ENCODE peak calls at places on chromosomes 16 and 17, in nine cellular contexts. H is thoracic aorta, U is astrocyte, N is endothelial cell of umbilical vein, I is breast epithelium, Z is AG09319, V is transverse colon, G is cardiac fibroblast, J is neural crest cell. F is an unnamed sample.

GRCh38 chr16:79185681-79186080 is 414.9 kb downstream of the MAF start:
- DNase-seq in H (no peak), U (no peak), N (no peak), I (no peak), Z (no peak), V (no peak), G (no peak), J (no peak), F (no peak)

GRCh38 chr16:70523621-70524405 is at the start of gene SF3B3:
- DNase-seq in H (no peak), U (no peak), N (peak), I (peak), Z (peak), V (peak), G (peak), J (peak), F (peak)

GRCh38 chr16:87129771-87130170 is 187.4 kb downstream of the C16orf95 start:
- DNase-seq in H (no peak), U (peak), N (peak), I (no peak), Z (no peak), V (no peak), G (peak), J (no peak), F (no peak)

GRCh38 chr17:76252040-76252954 is 12.0 kb upstream of the RNF157 start:
- DNase-seq in H (no peak), U (peak), N (peak), I (peak), Z (peak), V (peak), G (peak), J (no peak), F (peak)

GRCh38 chr17:48928876-48929811 is 15.5 kb downstream of the SNF8 start:
- DNase-seq in H (no peak), U (no peak), N (no peak), I (no peak), Z (no peak), V (no peak), G (peak), J (no peak), F (no peak)

GRCh38 chr17:46772013-46772878 is 46.2 kb downstream of the WNT3 start:
- DNase-seq in H (no peak), U (no peak), N (peak), I (no peak), Z (no peak), V (peak), G (peak), J (peak), F (peak)

GRCh38 chr16:10577305-10578202 is 2.8 kb downstream of the EMP2 start:
- DNase-seq in H (no peak), U (no peak), N (no peak), I (no peak), Z (peak), V (peak), G (no peak), J (no peak), F (no peak)

GRCh38 chr17:70552230-70552981 is 383.1 kb downstream of the KCNJ2 start:
- DNase-seq in H (no peak), U (peak), N (peak), I (no peak), Z (peak), V (no peak), G (peak), J (no peak), F (peak)

GRCh38 chr17:17132746-17133145 is 73.4 kb downstream of the PLD6 start:
- DNase-seq in H (no peak), U (no peak), N (no peak), I (no peak), Z (no peak), V (no peak), G (no peak), J (no peak), F (no peak)

GRCh38 chr16:2040450-2041105 is 7.1 kb downstream of the NTHL1 start:
- DNase-seq in H (no peak), U (no peak), N (no peak), I (no peak), Z (no peak), V (no peak), G (no peak), J (no peak), F (no peak)

GRCh38 chr17:76102944-76103273 is 678 bp downstream of the EXOC7 start:
- DNase-seq in H (no peak), U (no peak), N (no peak), I (no peak), Z (no peak), V (no peak), G (no peak), J (no peak), F (no peak)

GRCh38 chr16:66547101-66547989 is 2.6 kb downstream of the TK2 start:
- DNase-seq in H (no peak), U (no peak), N (no peak), I (no peak), Z (no peak), V (no peak), G (no peak), J (no peak), F (no peak)

GRCh38 chr16:57297856-57298255 is 13.4 kb upstream of the PLLP start:
- DNase-seq in H (no peak), U (no peak), N (no peak), I (no peak), Z (no peak), V (no peak), G (no peak), J (no peak), F (no peak)

GRCh38 chr17:64148017-64148631 is 18.2 kb upstream of the ERN1 start:
- DNase-seq in H (no peak), U (peak), N (peak), I (no peak), Z (no peak), V (no peak), G (peak), J (no peak), F (no peak)

GRCh38 chr17:73720187-73720834 is 76.1 kb upstream of the SDK2 start:
- DNase-seq in H (no peak), U (no peak), N (no peak), I (no peak), Z (no peak), V (no peak), G (no peak), J (no peak), F (no peak)

GRCh38 chr17:17590883-17591407 is 563 bp downstream of the PEMT start:
- DNase-seq in H (no peak), U (no peak), N (no peak), I (no peak), Z (no peak), V (no peak), G (no peak), J (peak), F (peak)

GRCh38 chr16:19287241-19287640 is 1.7 kb downstream of the CLEC19A start:
- DNase-seq in H (no peak), U (no peak), N (no peak), I (no peak), Z (no peak), V (no peak), G (no peak), J (no peak), F (no peak)

GRCh38 chr16:19289805-19290490 is 4.4 kb downstream of the CLEC19A start:
- DNase-seq in H (no peak), U (no peak), N (no peak), I (peak), Z (no peak), V (no peak), G (no peak), J (peak), F (no peak)

GRCh38 chr16:19286827-19287226 is 1.3 kb downstream of the CLEC19A start:
- DNase-seq in H (no peak), U (no peak), N (no peak), I (no peak), Z (no peak), V (no peak), G (no peak), J (no peak), F (no peak)

GRCh38 chr16:19290860-19291259 is 5.3 kb downstream of the CLEC19A start:
- DNase-seq in H (no peak), U (no peak), N (no peak), I (no peak), Z (no peak), V (no peak), G (no peak), J (no peak), F (no peak)

DNA sequence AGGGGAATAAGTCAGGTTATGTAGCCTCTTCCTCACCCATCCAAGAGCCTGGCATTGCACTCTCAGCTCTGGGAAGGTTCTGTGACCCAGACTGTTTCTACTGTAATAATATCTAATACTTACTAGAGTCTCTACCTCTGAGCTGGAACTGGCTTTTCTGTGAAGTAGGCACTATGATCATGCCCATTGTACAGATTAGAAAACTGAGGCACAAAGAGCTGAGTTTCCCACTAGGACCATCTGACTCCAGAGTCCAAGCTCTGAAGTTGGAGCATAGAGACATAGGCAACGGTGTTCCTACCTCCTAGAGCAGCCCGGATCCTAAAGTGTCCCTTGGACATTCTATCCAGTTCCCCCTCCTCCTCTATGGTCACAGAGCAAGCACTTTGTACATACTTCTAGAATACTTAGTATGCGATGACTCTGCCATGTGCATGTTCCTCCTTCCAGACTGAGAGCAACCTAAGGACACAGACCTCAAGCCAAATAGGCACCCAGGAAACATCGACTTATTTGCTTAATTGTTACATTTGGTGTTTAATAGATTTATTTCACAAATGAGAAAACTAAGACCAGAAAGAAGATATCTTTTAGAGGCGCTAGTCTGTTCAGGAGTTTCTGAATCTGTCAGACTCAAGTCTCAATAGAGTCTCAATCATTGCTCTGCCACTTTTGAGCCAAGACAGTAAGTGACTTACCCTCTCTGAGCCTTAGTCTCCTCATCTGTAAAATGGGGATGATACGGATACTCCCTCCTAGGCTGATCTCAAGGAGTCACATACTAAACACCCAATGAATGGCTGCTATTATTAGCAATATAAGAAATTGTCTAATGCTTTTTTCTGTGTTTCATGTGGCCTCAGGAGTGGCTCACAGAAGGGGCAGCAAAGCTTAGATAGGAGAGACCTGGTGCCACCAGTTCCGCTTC is 3.6 kb downstream of the CLEC19A start:
- DNase-seq in H (no peak), U (no peak), N (no peak), I (no peak), Z (no peak), V (no peak), G (no peak), J (no peak), F (no peak)
- TF ChIP-seq CTCF in H (no peak), U (no peak), N (no peak), I (no peak), Z (no peak), V (no peak), G (no peak), J (no peak), F (no peak)

GRCh38 chr17:2591040-2591640 is 2.3 kb upstream of the PAFAH1B1 start:
- DNase-seq in H (no peak), U (no peak), N (no peak), I (no peak), Z (no peak), V (no peak), G (no peak), J (no peak), F (no peak)

GRCh38 chr17:2593846-2594656 is 597 bp downstream of the PAFAH1B1 start:
- DNase-seq in H (peak), U (peak), N (peak), I (peak), Z (peak), V (peak), G (peak), J (peak), F (peak)

GRCh38 chr17:2594657-2595085 is 1.2 kb downstream of the PAFAH1B1 start:
- DNase-seq in H (no peak), U (no peak), N (no peak), I (no peak), Z (no peak), V (no peak), G (no peak), J (no peak), F (peak)

GRCh38 chr17:2595200-2595599 is 1.7 kb downstream of the PAFAH1B1 start:
- DNase-seq in H (no peak), U (no peak), N (no peak), I (no peak), Z (no peak), V (no peak), G (no peak), J (no peak), F (no peak)

DNA sequence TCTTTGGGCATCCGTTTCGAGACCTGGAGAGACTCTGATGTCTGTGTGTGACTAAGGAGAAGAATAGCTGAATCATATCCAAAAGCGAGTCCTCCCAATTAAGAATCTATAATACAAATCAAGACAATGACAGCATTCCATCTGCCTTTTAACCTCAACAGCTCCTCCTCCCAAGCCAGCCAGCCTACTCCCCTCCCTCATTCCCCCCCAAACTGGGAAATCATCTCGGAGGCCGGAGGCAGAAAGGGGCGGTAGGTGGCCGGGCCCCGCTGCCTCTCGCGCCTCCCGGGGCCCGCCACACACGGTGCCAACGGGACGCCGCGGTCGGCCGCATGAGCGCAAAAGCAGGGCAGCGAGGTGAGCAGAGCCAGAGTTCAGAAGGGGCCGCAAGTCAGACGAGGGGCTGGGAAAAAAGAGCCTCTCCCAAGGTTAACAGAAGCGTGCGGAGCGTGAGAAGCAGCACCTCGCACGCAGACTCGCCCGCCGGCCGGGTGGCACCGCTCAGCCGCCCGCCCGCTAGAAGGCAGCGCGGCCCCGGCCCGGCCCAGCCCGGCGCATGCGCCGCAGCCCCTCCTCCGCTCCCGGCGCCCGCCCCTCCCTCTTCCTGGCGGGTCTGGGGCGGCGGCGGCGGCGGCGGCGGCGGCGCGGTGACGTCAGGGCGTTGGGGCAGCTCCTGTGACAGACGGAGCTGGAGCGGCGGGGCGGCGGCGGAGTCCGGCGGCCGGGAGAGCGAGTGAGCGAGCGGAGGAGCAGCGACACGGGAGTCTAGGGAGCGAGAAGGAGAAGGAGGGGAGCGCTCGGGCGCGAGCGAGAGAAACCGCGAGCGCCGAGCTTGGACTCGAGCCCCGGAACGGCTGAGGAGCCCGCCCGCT is at the start of gene PAFAH1B1:
- DNase-seq in H (peak), U (peak), N (peak), I (peak), Z (peak), V (peak), G (peak), J (peak), F (peak)
- TF ChIP-seq CTCF in H (no peak), U (no peak), N (no peak), I (no peak), Z (no peak), V (no peak), G (no peak), J (peak), F (peak)

GRCh38 chr17:59561042-59561441 is 4.4 kb upstream of the DHX40 start:
- DNase-seq in H (no peak), U (no peak), N (peak), I (no peak), Z (no peak), V (no peak), G (peak), J (no peak), F (peak)
- TF ChIP-seq CTCF in H (no peak), U (peak), N (peak), I (no peak), Z (peak), V (no peak), G (peak), J (peak), F (peak)

GRCh38 chr17:42288078-42288984 is at the start of gene STAT5A:
- DNase-seq in H (peak), U (peak), N (peak), I (peak), Z (peak), V (peak), G (peak), J (peak), F (peak)
- TF ChIP-seq CTCF in H (no peak), U (no peak), N (no peak), I (no peak), Z (no peak), V (no peak), G (no peak), J (no peak), F (no peak)

GRCh38 chr17:56863974-56864373 is 30.0 kb downstream of the DGKE start:
- DNase-seq in H (no peak), U (no peak), N (no peak), I (no peak), Z (no peak), V (no peak), G (no peak), J (peak), F (no peak)

GRCh38 chr17:56866076-56866475 is 32.1 kb downstream of the DGKE start:
- DNase-seq in H (no peak), U (no peak), N (no peak), I (no peak), Z (no peak), V (no peak), G (no peak), J (no peak), F (no peak)

GRCh38 chr17:56868716-56869115 is 34.8 kb downstream of the DGKE start:
- DNase-seq in H (no peak), U (no peak), N (no peak), I (no peak), Z (no peak), V (no peak), G (no peak), J (no peak), F (no peak)

GRCh38 chr17:56867948-56868376 is 34.0 kb downstream of the DGKE start:
- DNase-seq in H (no peak), U (peak), N (peak), I (no peak), Z (no peak), V (no peak), G (peak), J (no peak), F (no peak)

GRCh38 chr17:56866496-56866895 is 32.5 kb downstream of the DGKE start:
- DNase-seq in H (no peak), U (no peak), N (peak), I (no peak), Z (no peak), V (no peak), G (no peak), J (no peak), F (no peak)
- TF ChIP-seq CTCF in H (no peak), U (no peak), N (no peak), I (no peak), Z (no peak), V (no peak), G (no peak), J (no peak), F (no peak)